ENCODE peak calls at places on chromosomes 5 and 9, in four cellular contexts. E is Jurkat, Clone E6-1; O is ELR; S is activated CD4-positive, alpha-beta T cell treated with anti-CD3 and anti-CD28 coated beads for 36 hours. K is an unnamed sample.

GRCh38 chr5:140827704-140828401 is at the start of gene PCDHA6:
- DNase-seq in S (no peak), O (peak), E (no peak), K (no peak)

GRCh38 chr9:19161257-19162025 is 34.1 kb upstream of the PLIN2 start:
- DNase-seq in O (peak), S (peak), E (peak), K (peak)

GRCh38 chr9:134168731-134169130 is 4.4 kb upstream of the RNU6ATAC start:
- DNase-seq in O (peak), E (no peak), S (peak), K (no peak)

GRCh38 chr5:95281211-95281610 is 3.7 kb downstream of the MCTP1 start:
- DNase-seq in E (no peak), S (no peak), O (peak), K (peak)

GRCh38 chr5:58582004-58582403 is 871 bp upstream of the RAB3C start:
- DNase-seq in O (no peak), S (no peak), E (no peak), K (no peak)

GRCh38 chr9:113664176-113664875 is 200.8 kb downstream of the RGS3 start:
- DNase-seq in S (no peak), E (no peak), O (no peak), K (no peak)

GRCh38 chr5:108003178-108003577 is 332.4 kb upstream of the EFNA5 start:
- DNase-seq in O (peak), S (no peak), E (peak), K (peak)

GRCh38 chr5:36698031-36698430 is 91.6 kb downstream of the SLC1A3 start:
- DNase-seq in S (no peak), E (no peak), O (no peak), K (no peak)

GRCh38 chr9:17018001-17018491 is 116.8 kb upstream of the CNTLN start:
- DNase-seq in S (no peak), E (no peak), O (peak), K (peak)

GRCh38 chr5:140258873-140259272 is 44.0 kb downstream of the PFDN1 start:
- DNase-seq in S (no peak), E (no peak), O (no peak), K (no peak)

GRCh38 chr5:173973614-173973969 is 15.4 kb upstream of the C5orf47 start:
- DNase-seq in E (no peak), O (peak), S (peak), K (no peak)

GRCh38 chr5:179406031-179406681 is 60.9 kb upstream of the ADAMTS2 start:
- DNase-seq in O (no peak), S (no peak), E (no peak), K (peak)

GRCh38 chr9:76646249-76646648 is 118.0 kb upstream of the PCA3 start:
- DNase-seq in E (no peak), O (no peak), S (no peak), K (peak)

GRCh38 chr5:133466551-133467324 is 145.6 kb downstream of the FSTL4 start:
- DNase-seq in S (no peak), E (no peak), O (no peak), K (no peak)

GRCh38 chr5:36786613-36787012 is 90.0 kb upstream of the NIPBL start:
- DNase-seq in O (no peak), S (no peak), E (no peak), K (no peak)

GRCh38 chr5:122050959-122051358 is 27.1 kb downstream of the LOX start:
- DNase-seq in S (no peak), E (no peak), O (no peak), K (no peak)

GRCh38 chr9:135492886-135493669 is 7.4 kb upstream of the MRPS2 start:
- DNase-seq in S (no peak), E (peak), O (no peak), K (no peak)